ENCODE peak calls at places on chromosome 9, in seven cellular contexts. J is NCI-H2171 treated with DMSO at 0.1 percent for 48 hours, E is iPS-NIHi11, U is Caco-2, P is NCI-H748 treated with DMSO at 0.1 percent for 48 hours, N is cardiac septum, G is iPS DF 19.7. X is an unnamed sample.

GRCh38 chr9:136021171-136021890 is 60.2 kb upstream of the UBAC1 start:
- DNase-seq in N (peak), E (no peak), P (no peak), U (no peak), J (no peak), G (no peak), X (no peak)

GRCh38 chr9:112494153-112494552 is 7.5 kb downstream of the KIAA1958 start:
- DNase-seq in N (no peak), E (no peak), U (no peak), J (no peak), G (no peak), P (peak), X (no peak)

GRCh38 chr9:108290839-108291585 is 564.8 kb downstream of the ACTL7B start:
- DNase-seq in G (no peak), J (no peak), E (no peak), U (no peak), N (no peak), P (no peak), X (no peak)

GRCh38 chr9:131397100-131397790 is 3.4 kb downstream of the PRRC2B start:
- DNase-seq in U (no peak), N (no peak), P (no peak), G (no peak), J (no peak), E (no peak), X (peak)

GRCh38 chr9:132970306-132971062 is 8.0 kb upstream of the GFI1B start:
- DNase-seq in U (no peak), J (no peak), G (no peak), E (no peak), N (no peak), P (no peak), X (no peak)

GRCh38 chr9:106753155-106753671 is 109.8 kb upstream of the ZNF462 start:
- DNase-seq in G (no peak), E (no peak), P (no peak), N (no peak), J (no peak), U (no peak), X (no peak)

GRCh38 chr9:13493697-13494096 is 214.2 kb upstream of the MPDZ start:
- DNase-seq in U (no peak), J (no peak), E (no peak), P (no peak), G (no peak), N (no peak), X (no peak)

GRCh38 chr9:131732636-131733340 is 7.1 kb downstream of the RAPGEF1 start:
- DNase-seq in P (no peak), U (no peak), G (no peak), E (no peak), N (no peak), J (no peak), X (no peak)

GRCh38 chr9:20620658-20621552 is 1.4 kb downstream of the MLLT3 start:
- DNase-seq in N (peak), J (peak), P (no peak), E (peak), G (no peak), U (peak), X (peak)

GRCh38 chr9:35481347-35481975 is 8.4 kb upstream of the RUSC2 start:
- DNase-seq in E (peak), G (no peak), J (peak), P (peak), N (no peak), U (peak), X (peak)

GRCh38 chr9:73037613-73038012 is 84.8 kb upstream of the ALDH1A1 start:
- DNase-seq in E (no peak), G (no peak), J (no peak), N (no peak), U (no peak), P (no peak), X (no peak)

GRCh38 chr9:125911861-125912260 is 164.7 kb downstream of the PBX3 start:
- DNase-seq in J (no peak), E (no peak), U (no peak), N (no peak), G (no peak), P (peak), X (peak)

GRCh38 chr9:6552033-6552737 is 93.3 kb downstream of the GLDC start:
- DNase-seq in N (no peak), U (no peak), G (no peak), J (peak), E (no peak), P (peak), X (no peak)

GRCh38 chr9:107539427-107540154 is 50.0 kb upstream of the KLF4 start:
- DNase-seq in J (no peak), N (no peak), P (no peak), G (peak), U (peak), E (peak), X (no peak)

GRCh38 chr9:93223241-93224180 is 39.6 kb downstream of the WNK2 start:
- DNase-seq in E (peak), G (no peak), J (peak), U (no peak), N (no peak), P (no peak), X (peak)

GRCh38 chr9:12702160-12702758 is 9.1 kb downstream of the TYRP1 start:
- DNase-seq in N (no peak), P (peak), G (no peak), U (peak), E (peak), J (peak), X (peak)

GRCh38 chr9:110095776-110096175 is 112.2 kb downstream of the C9orf152 start:
- DNase-seq in U (no peak), J (no peak), E (no peak), G (no peak), N (no peak), P (no peak), X (no peak)

GRCh38 chr9:124869466-124869985 is 7.6 kb downstream of the ARPC5L start:
- DNase-seq in P (no peak), U (no peak), G (no peak), N (no peak), E (peak), J (no peak), X (peak)

GRCh38 chr9:32405506-32405905 is 21.1 kb downstream of the ACO1 start:
- DNase-seq in P (no peak), N (no peak), U (no peak), E (no peak), G (no peak), J (no peak), X (no peak)

GRCh38 chr9:34566972-34567371 is 22.6 kb downstream of the CNTFR start:
- DNase-seq in N (no peak), E (no peak), P (no peak), G (no peak), J (no peak), U (no peak), X (no peak)

GRCh38 chr9:127943746-127944145 is 6.1 kb upstream of the DPM2 start:
- DNase-seq in U (peak), E (peak), J (peak), P (peak), G (peak), N (peak), X (peak)

GRCh38 chr9:94916956-94917355 is 190.5 kb downstream of the AOPEP start:
- DNase-seq in U (peak), E (peak), G (no peak), P (peak), N (no peak), J (no peak), X (no peak)

GRCh38 chr9:131469369-131469768 is 33.3 kb upstream of the POMT1 start:
- DNase-seq in N (peak), E (no peak), P (no peak), U (peak), J (no peak), G (no peak), X (no peak)

GRCh38 chr9:4417578-4418325 is 72.5 kb upstream of the SLC1A1 start:
- DNase-seq in P (no peak), G (no peak), U (no peak), J (no peak), N (no peak), E (no peak), X (no peak)

X was measured in thyroid gland.